ENCODE peak calls at places on chromosomes 7 and 10, in seven cellular contexts. N is cardiac muscle cell, S is astrocyte of the spinal cord, E is dorsolateral prefrontal cortex, C is GM13977, A is A549, I is fibroblast of the aortic adventitia. R is an unnamed sample.

GRCh38 chr7:44981035-44981706 is 2.4 kb upstream of the MYO1G start:
- DNase-seq in A (no peak), I (no peak), C (no peak), S (no peak), N (no peak), E (no peak), R (no peak)

GRCh38 chr10:24465124-24465874 is 256.4 kb downstream of the KIAA1217 start:
- DNase-seq in E (no peak), S (peak), C (no peak), N (peak), A (no peak), I (peak), R (no peak)

GRCh38 chr7:45224832-45225231 is 67.2 kb downstream of the RAMP3 start:
- DNase-seq in N (peak), A (no peak), C (no peak), E (no peak), I (no peak), S (no peak), R (peak)

GRCh38 chr7:98982686-98983085 is 104.4 kb downstream of the TRRAP start:
- DNase-seq in C (no peak), E (no peak), N (no peak), S (no peak), A (no peak), I (no peak), R (no peak)

GRCh38 chr7:153581415-153581814 is 470.8 kb upstream of the DPP6 start:
- DNase-seq in C (no peak), N (no peak), I (no peak), S (no peak), A (no peak), E (no peak), R (no peak)

GRCh38 chr10:102324061-102324460 is 71.4 kb upstream of the NFKB2 start:
- DNase-seq in A (no peak), S (no peak), E (no peak), C (no peak), I (peak), N (peak), R (no peak)

GRCh38 chr7:123557016-123557630 is 495 bp downstream of the NDUFA5 start:
- DNase-seq in S (peak), I (no peak), E (no peak), N (peak), A (no peak), C (no peak), R (no peak)

GRCh38 chr10:110643670-110644597 is at the start of gene RBM20:
- DNase-seq in A (peak), I (no peak), S (peak), E (no peak), C (peak), N (peak), R (peak)

GRCh38 chr10:110530131-110530831 is 32.6 kb downstream of the DUSP5 start:
- DNase-seq in N (peak), A (peak), E (no peak), S (peak), C (no peak), I (peak), R (peak)

GRCh38 chr7:52917982-52918578 is 117.4 kb upstream of the POM121L12 start:
- DNase-seq in S (no peak), E (no peak), I (no peak), A (peak), N (no peak), C (no peak), R (peak)

GRCh38 chr10:77921395-77921794 is 5.2 kb downstream of the DLG5 start:
- DNase-seq in N (no peak), S (no peak), E (no peak), C (no peak), A (no peak), I (no peak), R (no peak)

GRCh38 chr7:135978624-135979023 is 1.5 kb upstream of the MTPN start:
- DNase-seq in S (no peak), E (no peak), I (no peak), N (no peak), A (no peak), C (no peak), R (no peak)

GRCh38 chr10:77873558-77874380 is 52.8 kb downstream of the DLG5 start:
- DNase-seq in I (peak), A (peak), N (peak), E (no peak), C (peak), S (peak), R (no peak)

GRCh38 chr10:96850825-96851224 is 18.7 kb downstream of the LCOR start:
- DNase-seq in C (no peak), A (peak), N (peak), S (peak), E (no peak), I (peak), R (no peak)

GRCh38 chr10:125216309-125216708 is 55.9 kb upstream of the CTBP2 start:
- DNase-seq in S (no peak), I (no peak), A (no peak), N (no peak), C (no peak), E (no peak), R (no peak)

GRCh38 chr10:67864560-67865371 is 19.7 kb upstream of the SIRT1 start:
- DNase-seq in E (no peak), I (no peak), A (no peak), N (no peak), S (no peak), C (no peak), R (no peak)

GRCh38 chr10:123583639-123584418 is 82.3 kb upstream of the GPR26 start:
- DNase-seq in S (peak), A (peak), C (peak), I (peak), N (peak), E (peak), R (peak)

GRCh38 chr10:75426880-75427279 is 4.5 kb upstream of the LRMDA start:
- DNase-seq in I (no peak), C (no peak), N (no peak), S (no peak), E (no peak), A (no peak), R (no peak)

GRCh38 chr7:113217314-113217713 is 99.0 kb upstream of the SMIM30 start:
- DNase-seq in I (no peak), N (peak), E (no peak), C (no peak), A (no peak), S (no peak), R (no peak)

GRCh38 chr7:126698909-126699308 is 553.8 kb downstream of the GRM8 start:
- DNase-seq in I (no peak), N (no peak), A (no peak), C (no peak), S (no peak), E (no peak), R (no peak)

GRCh38 chr7:126700807-126701604 is 551.7 kb downstream of the GRM8 start:
- DNase-seq in C (peak), E (no peak), N (peak), A (peak), S (peak), I (peak), R (peak)

GRCh38 chr7:126702242-126703016 is 550.3 kb downstream of the GRM8 start:
- DNase-seq in I (peak), E (no peak), N (peak), S (no peak), C (no peak), A (no peak), R (no peak)

GRCh38 chr7:126698446-126698845 is 554.3 kb downstream of the GRM8 start:
- DNase-seq in S (no peak), N (no peak), E (no peak), A (no peak), C (no peak), I (no peak), R (no peak)

DNA sequence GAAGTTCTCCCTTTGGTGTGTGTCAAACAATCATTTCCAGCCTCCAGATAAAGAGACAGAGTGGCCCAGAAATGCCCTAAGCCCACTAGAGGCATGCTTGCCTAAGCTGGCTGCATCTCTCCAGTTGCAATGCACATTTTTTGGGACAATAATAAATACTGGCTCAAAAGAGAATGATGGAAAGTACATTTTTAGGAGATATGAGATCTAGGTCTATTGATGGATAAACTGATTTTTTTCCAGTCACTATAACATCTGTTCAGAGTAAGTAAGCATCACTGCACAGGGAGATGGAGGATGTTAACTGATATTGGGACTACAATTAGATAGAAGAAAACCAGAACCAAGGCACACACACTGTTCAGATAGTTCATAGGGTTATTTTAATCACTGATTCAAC is 553.0 kb downstream of the GRM8 start:
- DNase-seq in N (no peak), C (no peak), S (no peak), A (no peak), I (no peak), E (no peak), R (no peak)
- TF ChIP-seq CTCF in N (no peak), C (peak), S (no peak), A (no peak), I (no peak), E (no peak), R (no peak)

DNA sequence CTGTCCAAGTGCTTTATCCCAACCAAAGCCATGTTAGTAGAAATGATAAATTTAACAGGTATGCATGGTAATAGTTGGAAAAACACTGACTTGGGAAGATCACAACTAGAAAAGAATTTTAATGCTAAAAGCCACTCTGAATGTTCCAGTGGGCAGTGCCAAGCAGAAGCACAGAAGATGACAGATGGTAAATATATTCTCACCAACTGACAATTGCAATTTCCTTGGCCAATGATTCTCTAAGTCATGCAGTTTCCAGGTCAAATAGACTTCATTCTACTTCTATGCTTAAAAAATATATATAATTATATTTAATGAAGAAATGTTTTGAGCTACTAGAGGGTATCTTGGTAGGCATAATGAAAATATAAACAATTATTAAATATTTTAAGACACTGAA is 83.6 kb upstream of the SEMA3C start:
- DNase-seq in I (peak), A (no peak), S (no peak), E (no peak), C (no peak), N (no peak), R (no peak)
- TF ChIP-seq CTCF in I (no peak), A (no peak), S (no peak), E (no peak), C (no peak), N (no peak), R (no peak)

GRCh38 chr7:143884978-143885559 is 16.9 kb downstream of the TCAF1 start:
- DNase-seq in A (no peak), S (peak), I (peak), N (peak), E (peak), C (peak), R (peak)
- TF ChIP-seq CTCF in A (no peak), S (no peak), I (no peak), N (no peak), E (peak), C (no peak), R (no peak)

GRCh38 chr10:121975295-121976086 is 474 bp upstream of the NSMCE4A start:
- DNase-seq in C (peak), I (no peak), S (no peak), A (no peak), E (no peak), N (no peak), R (no peak)
- TF ChIP-seq CTCF in C (no peak), I (peak), S (peak), A (no peak), E (no peak), N (no peak), R (peak)

GRCh38 chr7:26381476-26382175 is 90.0 kb downstream of the SNX10 start:
- DNase-seq in E (no peak), A (no peak), S (no peak), I (no peak), C (no peak), N (no peak), R (no peak)
- TF ChIP-seq CTCF in E (no peak), A (no peak), S (no peak), I (no peak), C (no peak), N (no peak), R (no peak)

GRCh38 chr7:141974831-141975230 is 1.3 kb upstream of the TAS2R38 start:
- DNase-seq in I (peak), N (no peak), A (peak), S (no peak), C (no peak), E (no peak), R (peak)
- TF ChIP-seq CTCF in I (no peak), N (no peak), A (peak), S (peak), C (peak), E (no peak), R (peak)

GRCh38 chr10:71911296-71911954 is 52.8 kb upstream of the CHST3 start:
- DNase-seq in A (no peak), N (peak), E (no peak), S (no peak), I (peak), C (no peak), R (no peak)

GRCh38 chr10:71916827-71917226 is 47.4 kb upstream of the CHST3 start:
- DNase-seq in I (no peak), C (no peak), N (no peak), S (no peak), A (no peak), E (no peak), R (no peak)

GRCh38 chr10:71909399-71910083 is 54.7 kb upstream of the CHST3 start:
- DNase-seq in C (no peak), E (no peak), I (no peak), N (no peak), A (no peak), S (no peak), R (no peak)

GRCh38 chr10:71908998-71909397 is 55.2 kb upstream of the CHST3 start:
- DNase-seq in S (no peak), A (no peak), I (no peak), C (no peak), E (no peak), N (no peak), R (no peak)

DNA sequence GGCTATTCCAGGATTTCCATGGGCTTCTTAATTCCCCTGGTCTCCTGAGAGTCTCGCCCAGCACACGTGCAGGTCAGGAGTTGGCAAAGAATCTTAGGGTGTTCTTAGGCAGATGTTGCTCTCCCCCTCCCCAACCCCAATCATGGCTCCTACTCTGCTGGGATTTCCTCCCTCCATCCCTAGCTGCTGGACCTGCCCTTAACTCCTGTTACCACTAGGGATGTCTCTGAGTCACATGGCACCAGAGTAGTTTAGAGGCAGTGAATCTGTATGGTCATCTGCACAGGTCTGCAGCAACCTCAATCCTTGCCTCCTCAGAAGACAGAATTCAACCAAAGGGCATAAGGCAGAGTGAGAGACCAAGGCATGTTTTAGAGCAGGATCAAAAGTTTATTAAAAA is 51.8 kb upstream of the CHST3 start:
- DNase-seq in C (no peak), N (no peak), A (peak), S (no peak), I (peak), E (no peak), R (no peak)
- TF ChIP-seq CTCF in C (no peak), N (peak), A (no peak), S (no peak), I (peak), E (no peak), R (no peak)

GRCh38 chr10:116690356-116691078 is 51.8 kb downstream of the HSPA12A start:
- DNase-seq in C (no peak), N (peak), A (no peak), I (peak), S (peak), E (no peak), R (peak)
- TF ChIP-seq CTCF in C (peak), N (peak), A (no peak), I (peak), S (peak), E (peak), R (no peak)

GRCh38 chr7:12436896-12437535 is 33.4 kb upstream of the VWDE start:
- DNase-seq in A (peak), S (peak), I (no peak), C (no peak), E (no peak), N (peak), R (peak)
- TF ChIP-seq CTCF in A (peak), S (peak), I (no peak), C (no peak), E (no peak), N (no peak), R (no peak)

R was measured in endothelial cell.